ENCODE peak calls at places on chromosomes 12 and 14, in five cellular contexts. Z, F, P, S and Q are unnamed samples.

GRCh38 chr14:85060116-85060515 is 469.8 kb upstream of the FLRT2 start:
- DNase-seq in Z (peak), P (no peak), F (no peak), S (no peak), Q (no peak)

GRCh38 chr12:49507139-49507538 is 31.7 kb upstream of the KCNH3 start:
- DNase-seq in S (no peak), F (no peak), Z (peak), P (peak), Q (peak)

GRCh38 chr12:98618952-98619351 is 25.5 kb downstream of the SLC25A3 start:
- DNase-seq in F (no peak), Z (peak), P (no peak), S (no peak), Q (no peak)

GRCh38 chr12:71476513-71476912 is 36.9 kb downstream of the LGR5 start:
- DNase-seq in S (no peak), F (no peak), Z (peak), P (no peak), Q (peak)

GRCh38 chr14:60087664-60088063 is 4.1 kb upstream of the PCNX4 start:
- DNase-seq in P (no peak), Z (no peak), F (no peak), S (no peak), Q (no peak)

GRCh38 chr12:97556201-97556824 is 93.7 kb downstream of the RMST start:
- DNase-seq in S (peak), Z (peak), P (no peak), F (peak), Q (peak)

GRCh38 chr12:50865266-50865665 is 22.5 kb downstream of the TMPRSS12 start:
- DNase-seq in P (no peak), S (no peak), F (no peak), Z (no peak), Q (no peak)

GRCh38 chr12:1881301-1881700 is 37.2 kb downstream of the CACNA2D4 start:
- DNase-seq in F (no peak), S (peak), P (no peak), Z (no peak), Q (no peak)

GRCh38 chr12:32671930-32672785 is 6.9 kb upstream of the DNM1L start:
- DNase-seq in S (peak), F (no peak), Z (peak), P (peak), Q (peak)

GRCh38 chr12:116306536-116306935 is 29.0 kb upstream of the MED13L start:
- DNase-seq in Z (no peak), F (no peak), S (peak), P (no peak), Q (no peak)

GRCh38 chr14:38405851-38406630 is 150.1 kb upstream of the CLEC14A start:
- DNase-seq in Z (peak), S (peak), F (no peak), P (no peak), Q (no peak)

GRCh38 chr14:53430870-53431269 is 277.7 kb upstream of the DDHD1 start:
- DNase-seq in F (no peak), P (no peak), S (no peak), Z (no peak), Q (no peak)

GRCh38 chr12:53252349-53252916 is 15.7 kb upstream of the ESPL1 start:
- DNase-seq in P (peak), Z (no peak), F (peak), S (no peak), Q (no peak)

GRCh38 chr12:31922341-31923062 is 36.7 kb upstream of the RESF1 start:
- DNase-seq in F (no peak), P (no peak), S (no peak), Z (peak), Q (no peak)

GRCh38 chr12:75635606-75636444 is 124.4 kb upstream of the KRR1 start:
- DNase-seq in Z (peak), F (no peak), P (peak), S (no peak), Q (peak)

GRCh38 chr12:54750-55535 is 11.6 kb upstream of the IQSEC3 start:
- DNase-seq in P (no peak), Z (no peak), S (peak), F (no peak), Q (no peak)

GRCh38 chr12:50110762-50111416 is 1.1 kb upstream of the COX14 start:
- DNase-seq in F (peak), Z (peak), P (no peak), S (peak), Q (no peak)

GRCh38 chr14:68397371-68397779 is 395.5 kb downstream of the ZFP36L1 start:
- DNase-seq in S (no peak), P (no peak), Z (no peak), F (peak), Q (no peak)

GRCh38 chr14:50944647-50945413 is 547 bp upstream of the PYGL start:
- DNase-seq in S (no peak), P (peak), Z (peak), F (peak), Q (no peak)

GRCh38 chr14:68786491-68787234 is 6.2 kb downstream of the ZFP36L1 start:
- DNase-seq in Z (peak), F (no peak), P (peak), S (peak), Q (no peak)

GRCh38 chr14:49220492-49220891 is 365.7 kb downstream of the RPS29 start:
- DNase-seq in Z (no peak), P (no peak), F (no peak), S (no peak), Q (peak)

GRCh38 chr14:29463727-29464370 is 463.8 kb downstream of the PRKD1 start:
- DNase-seq in S (no peak), Z (peak), P (no peak), F (no peak), Q (no peak)

GRCh38 chr12:12628013-12628412 is 16.3 kb downstream of the CREBL2 start:
- DNase-seq in F (no peak), Z (no peak), P (no peak), S (no peak), Q (no peak)

GRCh38 chr12:123815968-123816367 is 53.9 kb downstream of the DNAH10 start:
- DNase-seq in Z (no peak), P (no peak), S (no peak), F (no peak), Q (no peak)

GRCh38 chr12:68267892-68268396 is 14.5 kb upstream of the IL22 start:
- DNase-seq in F (no peak), S (peak), P (no peak), Z (peak), Q (peak)

GRCh38 chr12:12562016-12562483 is 613 bp downstream of the DUSP16 start:
- DNase-seq in S (peak), F (peak), Z (peak), P (no peak), Q (no peak)

GRCh38 chr12:114735680-114736374 is 51.9 kb upstream of the TBX3 start:
- DNase-seq in F (no peak), S (peak), P (no peak), Z (no peak), Q (no peak)

GRCh38 chr14:64061706-64062105 is 208.9 kb downstream of the SYNE2 start:
- DNase-seq in F (no peak), P (no peak), Z (no peak), S (no peak), Q (no peak)

DNA sequence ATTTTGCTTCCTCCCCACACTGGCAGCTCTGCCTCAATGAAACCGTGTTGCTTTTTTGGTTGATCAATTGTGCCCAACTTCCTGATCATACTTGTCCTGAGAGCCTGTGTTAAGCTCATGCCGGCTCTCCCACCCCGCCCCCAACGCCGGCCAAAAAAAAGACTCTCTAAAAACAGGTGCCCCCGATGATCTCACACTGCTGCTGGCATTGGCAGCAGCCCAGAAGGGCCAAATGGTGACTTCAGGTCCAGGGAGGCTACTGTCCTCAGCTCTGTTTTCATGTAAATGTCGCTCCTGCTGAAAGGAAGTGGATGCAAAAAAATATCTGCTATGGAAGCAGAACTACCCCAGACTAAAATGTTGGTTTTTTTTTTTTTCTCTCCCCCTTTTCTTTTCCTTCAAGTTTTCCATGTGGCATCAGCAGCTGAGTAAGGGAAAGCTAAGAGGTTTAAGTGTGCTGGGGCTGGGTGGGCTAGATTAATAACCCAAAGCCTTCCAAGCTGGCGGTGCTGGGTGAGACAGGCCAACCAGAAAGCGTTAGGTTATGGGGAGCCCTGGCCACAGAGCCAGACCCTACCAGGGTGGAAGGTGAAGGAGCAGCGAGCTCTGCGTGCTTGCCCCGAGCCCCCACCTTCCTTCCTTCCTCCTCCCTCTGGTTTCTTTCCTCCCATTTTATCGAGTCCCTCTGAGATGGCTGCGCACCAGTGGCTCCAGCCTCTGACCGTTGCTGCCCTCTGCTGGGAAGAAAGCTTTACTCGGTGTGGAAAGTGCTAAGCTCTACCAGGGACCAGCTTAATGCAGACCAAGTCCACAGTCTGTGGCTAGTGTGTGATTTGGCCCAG is 396.1 kb downstream of the NRXN3 start:
- DNase-seq in Z (peak), F (peak), P (peak), S (peak), Q (peak)
- H3K4me3 ChIP-seq in Z (peak), F (no peak), P (no peak), S (no peak), Q (no peak)

GRCh38 chr12:81212996-81213696 is 135.3 kb downstream of the ACSS3 start:
- DNase-seq in S (no peak), F (no peak), P (no peak), Z (peak), Q (no peak)
- H3K4me3 ChIP-seq in S (no peak), F (no peak), P (no peak), Z (no peak), Q (no peak)

DNA sequence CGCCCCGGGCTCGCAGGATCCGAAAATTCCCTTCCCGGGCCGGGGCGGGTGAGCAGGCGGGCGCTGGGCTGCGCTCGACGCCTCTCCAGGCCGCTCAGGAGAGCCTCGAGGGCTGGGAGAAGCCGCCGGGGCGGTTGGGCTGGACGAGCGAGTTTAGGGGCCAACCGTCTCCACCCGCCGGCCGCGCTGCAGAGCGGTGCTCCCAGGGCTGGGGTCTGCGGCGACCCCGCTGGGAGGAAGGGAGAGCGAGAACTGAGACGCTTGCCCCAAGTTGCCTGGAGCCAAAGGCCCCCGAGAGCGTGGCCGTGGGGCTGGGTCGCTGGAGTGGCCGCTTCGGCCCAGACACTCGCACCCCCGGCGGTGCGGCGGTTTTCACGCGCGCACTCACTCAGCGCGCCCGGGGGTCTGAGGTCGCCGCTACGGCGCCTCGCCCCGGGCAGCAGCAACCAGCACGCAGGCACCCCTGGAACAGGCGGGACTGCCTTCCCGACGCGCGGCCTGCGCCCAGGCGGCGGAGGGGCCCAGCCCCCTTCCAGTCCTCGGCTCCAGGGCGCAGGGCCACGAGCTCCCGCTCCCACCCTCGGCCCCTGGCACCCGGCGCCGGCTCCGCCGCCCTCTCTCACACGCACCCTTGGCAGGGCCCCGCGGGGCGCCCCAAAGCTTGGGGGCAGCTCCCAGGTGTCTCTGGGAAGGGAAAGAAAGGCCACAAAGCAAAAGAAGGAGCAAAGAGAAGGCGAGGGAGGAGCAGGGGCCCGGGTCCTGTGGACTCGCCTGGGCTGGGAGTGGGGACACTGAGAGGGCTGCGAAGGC is 586 bp upstream of the EFS start:
- DNase-seq in P (no peak), F (no peak), Z (peak), S (peak), Q (no peak)
- H3K4me3 ChIP-seq in P (no peak), F (peak), Z (peak), S (peak), Q (peak)

DNA sequence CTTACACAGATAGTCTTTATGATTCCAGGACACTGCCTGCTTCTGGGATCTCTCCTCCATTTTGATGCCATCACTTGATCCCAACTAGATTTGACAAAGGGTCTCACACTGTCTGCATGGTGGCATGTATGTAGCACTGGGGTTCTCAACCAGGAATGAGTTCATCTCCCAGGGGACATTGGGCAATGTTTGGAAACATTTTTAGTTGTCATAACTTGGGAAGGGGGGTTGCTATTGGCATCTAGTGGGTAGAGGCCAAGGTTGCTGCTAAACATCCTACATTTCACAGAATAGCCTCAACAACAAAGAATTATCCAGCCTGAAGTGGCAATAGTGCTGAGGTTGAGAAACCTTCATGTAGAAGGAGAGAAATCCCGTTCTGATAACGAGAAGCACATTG is 376.2 kb downstream of the DPF3 start:
- DNase-seq in F (no peak), P (no peak), Z (no peak), S (no peak), Q (no peak)
- H3K4me3 ChIP-seq in F (no peak), P (no peak), Z (no peak), S (no peak), Q (no peak)

GRCh38 chr12:118633071-118633470 is 256.7 kb downstream of the SUDS3 start:
- DNase-seq in S (peak), F (no peak), P (no peak), Z (no peak), Q (no peak)

GRCh38 chr12:118641249-118641648 is 264.9 kb downstream of the SUDS3 start:
- DNase-seq in P (no peak), Z (no peak), F (no peak), S (no peak), Q (no peak)

GRCh38 chr12:118635276-118635675 is 258.9 kb downstream of the SUDS3 start:
- DNase-seq in P (no peak), Z (no peak), F (no peak), S (no peak), Q (no peak)
- H3K4me3 ChIP-seq in P (no peak), Z (no peak), F (no peak), S (no peak), Q (no peak)

GRCh38 chr14:36268957-36269734 is 51.3 kb downstream of the MBIP start:
- DNase-seq in P (no peak), Z (no peak), F (peak), S (peak), Q (no peak)
- H3K4me3 ChIP-seq in P (no peak), Z (no peak), F (no peak), S (no peak), Q (no peak)

DNA sequence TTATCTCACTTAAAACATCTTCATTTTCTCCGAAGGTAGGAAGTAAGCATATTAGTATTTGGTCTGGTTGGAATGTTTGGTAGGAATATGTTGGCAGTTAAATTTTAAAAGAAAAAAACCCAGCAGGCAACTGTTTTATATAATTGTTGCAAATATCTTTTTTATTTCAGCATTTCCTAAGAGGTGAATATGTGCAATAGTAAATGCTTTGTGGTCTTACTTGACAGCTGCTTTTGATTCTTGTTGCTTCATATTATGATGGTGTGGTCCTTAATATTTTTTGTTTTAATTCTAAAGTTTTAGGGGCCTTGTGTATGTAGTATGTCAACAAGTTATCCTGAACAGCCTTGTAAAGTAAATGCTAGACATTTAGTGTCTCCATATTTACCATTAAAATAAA is 6.3 kb downstream of the TRAFD1 start:
- DNase-seq in S (no peak), F (no peak), Z (no peak), P (no peak), Q (no peak)
- H3K4me3 ChIP-seq in S (no peak), F (no peak), Z (no peak), P (no peak), Q (no peak)

GRCh38 chr14:77376771-77377501 is at the start of the genes SAMD15 and TMED8:
- DNase-seq in P (peak), S (peak), Z (peak), F (peak), Q (peak)

GRCh38 chr14:77375973-77376372 is 921 bp downstream of the TMED8 start:
- DNase-seq in Z (no peak), P (no peak), F (no peak), S (no peak), Q (no peak)

GRCh38 chr14:77377502-77377844 is 294 bp downstream of the SAMD15 start:
- DNase-seq in S (no peak), Z (no peak), F (no peak), P (no peak), Q (no peak)

GRCh38 chr14:77376380-77376770 is 519 bp downstream of the TMED8 start:
- DNase-seq in S (peak), Z (peak), P (peak), F (peak), Q (no peak)

GRCh38 chr14:77375164-77375950 is 1.5 kb downstream of the TMED8 start:
- DNase-seq in F (no peak), P (no peak), Z (no peak), S (no peak), Q (no peak)
- H3K4me3 ChIP-seq in F (no peak), P (peak), Z (peak), S (peak), Q (peak)

GRCh38 chr12:102824218-102824835 is 92.7 kb downstream of the PAH start:
- DNase-seq in Z (no peak), P (peak), S (peak), F (no peak), Q (no peak)
- H3K4me3 ChIP-seq in Z (no peak), P (no peak), S (peak), F (no peak), Q (no peak)

DNA sequence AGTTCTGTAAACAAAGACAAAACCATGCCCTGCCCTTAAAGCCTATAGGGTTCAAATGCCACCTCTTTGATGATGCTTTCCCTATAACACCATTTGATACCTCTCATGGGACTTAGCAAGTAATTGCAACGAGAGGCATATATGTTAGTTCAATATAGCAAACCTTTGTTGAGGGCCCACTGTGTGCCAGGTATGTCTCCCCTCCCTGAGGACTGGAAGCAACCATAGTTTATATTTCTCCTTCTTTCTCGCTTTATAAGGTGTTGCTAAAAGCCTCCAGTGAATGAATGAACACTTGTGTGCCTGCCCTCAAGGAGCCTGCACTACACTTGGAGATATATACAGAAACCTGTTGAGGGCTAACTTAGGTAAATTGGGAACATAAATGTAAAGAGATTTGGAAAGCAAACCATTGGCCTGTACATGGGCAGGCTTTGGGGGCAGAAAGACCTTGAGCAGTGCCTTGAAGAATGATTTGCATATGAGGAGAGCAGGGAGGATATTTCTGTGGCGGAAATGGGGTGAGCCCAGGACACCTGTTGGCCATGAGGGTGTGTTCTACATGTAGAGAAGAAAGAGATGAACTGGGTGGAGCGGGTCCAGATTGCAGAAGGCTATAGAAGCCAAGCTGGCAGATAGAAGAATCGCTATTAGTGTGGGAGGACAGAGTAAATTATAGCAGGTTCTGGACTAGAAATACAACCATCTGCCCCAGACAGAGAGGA is 1.8 kb upstream of the CKAP4 start:
- DNase-seq in P (no peak), S (peak), F (no peak), Z (no peak), Q (no peak)
- H3K4me3 ChIP-seq in P (no peak), S (no peak), F (no peak), Z (peak), Q (peak)